ENCODE peak calls at places on chromosomes 13 and 19, in nine cellular contexts. U is endodermal cell, W is breast epithelium, S is PC-9, K is tibial nerve, B is body of pancreas, F is AG04450, Z is Peyer's patch, V is dorsolateral prefrontal cortex. N is an unnamed sample.

GRCh38 chr19:10189631-10190425 is 4.9 kb downstream of the DNMT1 start:
- DNase-seq in U (no peak), W (no peak), S (no peak), K (no peak), B (no peak), F (no peak), Z (no peak), V (no peak), N (no peak)

GRCh38 chr13:39765801-39766463 is 110.5 kb downstream of the COG6 start:
- DNase-seq in U (peak), W (peak), S (peak), K (peak), B (no peak), F (no peak), Z (peak), V (peak), N (no peak)

GRCh38 chr19:47351545-47351944 is 2.4 kb downstream of the DHX34 start:
- DNase-seq in U (peak), W (no peak), S (no peak), K (no peak), B (no peak), F (no peak), Z (no peak), V (no peak), N (no peak)

GRCh38 chr13:36082396-36082795 is 48.8 kb downstream of the DCLK1 start:
- DNase-seq in U (no peak), W (no peak), S (no peak), K (no peak), B (no peak), F (no peak), Z (no peak), V (no peak), N (no peak)

GRCh38 chr13:22690756-22691155 is 490.0 kb upstream of the SGCG start:
- DNase-seq in U (no peak), W (no peak), S (no peak), K (no peak), B (no peak), F (no peak), Z (no peak), V (no peak), N (no peak)

GRCh38 chr13:107847406-107847805 is 367.9 kb downstream of the LIG4 start:
- DNase-seq in U (peak), W (no peak), S (no peak), K (no peak), B (no peak), F (no peak), Z (no peak), V (no peak), N (no peak)

GRCh38 chr13:106625578-106625977 is 57.6 kb upstream of the ARGLU1 start:
- DNase-seq in U (peak), W (no peak), S (no peak), K (no peak), B (no peak), F (no peak), Z (no peak), V (no peak), N (no peak)

GRCh38 chr13:99307247-99307646 is at the start of gene GPR183:
- DNase-seq in U (no peak), W (no peak), S (no peak), K (no peak), B (no peak), F (no peak), Z (no peak), V (no peak), N (no peak)

GRCh38 chr13:97248243-97248642 is 26.1 kb downstream of the MBNL2 start:
- DNase-seq in U (no peak), W (no peak), S (no peak), K (no peak), B (no peak), F (no peak), Z (no peak), V (no peak), N (no peak)

GRCh38 chr13:29452773-29453574 is 142.5 kb downstream of the SLC7A1 start:
- DNase-seq in U (no peak), W (no peak), S (no peak), K (no peak), B (no peak), F (no peak), Z (no peak), V (no peak), N (no peak)

GRCh38 chr13:75587679-75588078 is 38.1 kb downstream of the UCHL3 start:
- DNase-seq in U (peak), W (no peak), S (no peak), K (no peak), B (no peak), F (no peak), Z (no peak), V (no peak), N (no peak)

GRCh38 chr19:57687363-57688010 is 5.7 kb downstream of the ZNF551 start:
- DNase-seq in U (no peak), W (no peak), S (no peak), K (no peak), B (no peak), F (no peak), Z (no peak), V (no peak), N (no peak)

GRCh38 chr19:11639602-11640471 is 42.6 kb downstream of the ZNF627 start:
- DNase-seq in U (peak), W (peak), S (peak), K (peak), B (peak), F (peak), Z (peak), V (peak), N (peak)

GRCh38 chr19:33293255-33294057 is 8.9 kb downstream of the CEBPA start:
- DNase-seq in U (no peak), W (no peak), S (no peak), K (no peak), B (no peak), F (peak), Z (peak), V (no peak), N (no peak)

GRCh38 chr19:3760871-3761361 is 576 bp downstream of the APBA3 start:
- DNase-seq in U (no peak), W (no peak), S (no peak), K (no peak), B (no peak), F (no peak), Z (no peak), V (no peak), N (no peak)

GRCh38 chr13:112208656-112209055 is 141.7 kb downstream of the SOX1 start:
- DNase-seq in U (no peak), W (no peak), S (no peak), K (no peak), B (no peak), F (no peak), Z (no peak), V (no peak), N (no peak)

GRCh38 chr13:64413529-64413928 is 2816.6 kb downstream of the PCDH9 start:
- DNase-seq in U (no peak), W (no peak), S (no peak), K (no peak), B (no peak), F (no peak), Z (no peak), V (no peak), N (no peak)

GRCh38 chr19:46137915-46138473 is 10.0 kb upstream of the IGFL2 start:
- DNase-seq in U (no peak), W (no peak), S (no peak), K (no peak), B (no peak), F (no peak), Z (no peak), V (no peak), N (no peak)

GRCh38 chr13:73598021-73598712 is 536.0 kb downstream of the KLF12 start:
- DNase-seq in U (no peak), W (no peak), S (peak), K (no peak), B (no peak), F (peak), Z (no peak), V (no peak), N (no peak)

GRCh38 chr19:7426986-7427385 is 61.8 kb downstream of the PEX11G start:
- DNase-seq in U (no peak), W (no peak), S (no peak), K (no peak), B (no peak), F (no peak), Z (no peak), V (no peak), N (no peak)

GRCh38 chr19:3095375-3096191 is 1.4 kb downstream of the GNA11 start:
- DNase-seq in U (peak), W (no peak), S (no peak), K (no peak), B (no peak), F (no peak), Z (peak), V (no peak), N (no peak)

DNA sequence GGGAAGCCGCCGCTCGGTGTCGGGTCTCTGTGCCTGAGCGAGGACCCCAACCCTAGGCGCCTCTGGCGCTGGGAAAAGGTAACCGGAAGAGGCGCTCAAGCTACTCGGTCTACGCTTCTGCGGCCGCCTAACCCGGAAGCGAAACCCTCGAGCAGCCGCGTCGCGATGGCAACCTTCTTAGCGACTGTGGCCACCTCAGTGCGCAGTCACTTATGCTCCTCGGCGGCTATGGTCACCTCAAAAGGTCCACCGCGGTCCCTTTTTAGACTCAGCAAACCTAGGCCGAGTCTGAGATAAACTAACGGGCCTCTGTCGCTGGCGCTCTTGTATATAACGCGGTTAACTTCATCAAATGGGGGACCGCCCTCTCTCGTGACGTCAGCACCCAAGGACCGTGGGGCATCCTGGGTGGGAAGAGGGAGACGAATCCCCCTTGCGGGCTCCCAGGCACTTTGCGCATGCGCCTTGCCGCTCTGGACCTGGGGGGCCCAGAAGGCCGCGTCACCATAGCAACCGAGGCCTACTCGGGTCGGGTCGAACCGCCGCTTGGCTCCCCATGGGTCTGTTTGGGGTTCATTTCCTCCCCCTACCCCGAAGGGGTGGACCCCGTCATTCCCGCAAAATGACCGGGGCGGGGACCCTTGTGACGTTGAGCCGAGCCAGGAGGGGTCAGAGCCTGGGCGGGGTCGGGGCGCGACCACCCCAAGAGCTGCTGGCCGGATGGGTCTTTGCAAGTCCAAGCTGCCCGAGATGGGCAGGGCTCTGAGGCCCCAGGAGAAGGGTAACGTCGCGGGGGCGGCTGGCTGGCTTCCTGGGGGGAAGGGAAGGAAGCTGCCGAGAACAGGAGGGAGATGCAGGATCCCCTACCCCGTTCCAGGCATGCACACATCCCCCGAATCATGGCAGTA is at the start of gene GTF2F1:
- DNase-seq in U (peak), W (peak), S (peak), K (peak), B (peak), F (peak), Z (peak), V (peak), N (peak)
- TF ChIP-seq CTCF in U (peak), W (no peak), S (no peak), K (no peak), B (no peak), F (peak), Z (peak), V (peak), N (no peak)

GRCh38 chr19:1133471-1133929 is 29.7 kb downstream of the GPX4 start:
- DNase-seq in U (peak), W (no peak), S (no peak), K (no peak), B (no peak), F (no peak), Z (peak), V (no peak), N (no peak)

GRCh38 chr19:1136918-1137317 is 33.1 kb downstream of the GPX4 start:
- DNase-seq in U (no peak), W (no peak), S (no peak), K (no peak), B (no peak), F (no peak), Z (no peak), V (no peak), N (no peak)

GRCh38 chr19:1136201-1136600 is 32.4 kb downstream of the GPX4 start:
- DNase-seq in U (no peak), W (peak), S (no peak), K (no peak), B (no peak), F (no peak), Z (peak), V (no peak), N (no peak)

GRCh38 chr19:1134431-1134830 is 30.6 kb downstream of the GPX4 start:
- DNase-seq in U (no peak), W (no peak), S (no peak), K (no peak), B (no peak), F (no peak), Z (no peak), V (no peak), N (no peak)

GRCh38 chr19:1135454-1135853 is 31.7 kb downstream of the GPX4 start:
- DNase-seq in U (no peak), W (no peak), S (no peak), K (no peak), B (no peak), F (no peak), Z (no peak), V (no peak), N (no peak)
- H3K27ac ChIP-seq in U (no peak), W (peak), S (no peak), K (no peak), B (no peak), F (no peak), Z (peak), V (no peak), N (no peak)

GRCh38 chr19:42313096-42313839 is at the start of gene TMEM145:
- DNase-seq in U (peak), W (no peak), S (peak), K (no peak), B (peak), F (no peak), Z (no peak), V (peak), N (no peak)

GRCh38 chr19:42312370-42312769 is 739 bp upstream of the TMEM145 start:
- DNase-seq in U (no peak), W (no peak), S (no peak), K (no peak), B (no peak), F (no peak), Z (no peak), V (no peak), N (no peak)

GRCh38 chr19:42313840-42314755 is 989 bp downstream of the TMEM145 start:
- DNase-seq in U (no peak), W (no peak), S (no peak), K (no peak), B (no peak), F (no peak), Z (no peak), V (no peak), N (no peak)

GRCh38 chr19:42309686-42310085 is 3.4 kb upstream of the TMEM145 start:
- DNase-seq in U (no peak), W (no peak), S (no peak), K (no peak), B (no peak), F (no peak), Z (no peak), V (no peak), N (no peak)

GRCh38 chr19:42311612-42312160 is 1.4 kb upstream of the TMEM145 start:
- DNase-seq in U (peak), W (no peak), S (no peak), K (no peak), B (no peak), F (no peak), Z (no peak), V (no peak), N (no peak)
- TF ChIP-seq CTCF in U (peak), W (no peak), S (no peak), K (no peak), B (no peak), F (no peak), Z (no peak), V (no peak), N (no peak)

GRCh38 chr19:42289556-42290041 is 12.3 kb upstream of the PRR19 start:
- DNase-seq in U (no peak), W (no peak), S (no peak), K (no peak), B (no peak), F (no peak), Z (no peak), V (no peak), N (no peak)
- H3K27ac ChIP-seq in U (no peak), W (no peak), S (no peak), K (no peak), B (no peak), F (no peak), Z (no peak), V (no peak), N (no peak)